ENCODE peak calls at places on chromosomes 6 and 20, in four cellular contexts. One of them, this sample, is unnamed.

GRCh38 chr20:47141350-47141921 is 215.1 kb downstream of the ZMYND8 start:
- DNase-seq in GM23338: no peak
- DNase-seq in astrocyte: no peak
- DNase-seq in HepG2: no peak
- DNase-seq in this sample: no peak

GRCh38 chr6:2556761-2557160 is 194.0 kb downstream of the MYLK4 start:
- DNase-seq in GM23338: no peak
- DNase-seq in astrocyte: no peak
- DNase-seq in HepG2: no peak
- DNase-seq in this sample: no peak

GRCh38 chr6:5425267-5425666 is 164.0 kb downstream of the FARS2 start:
- DNase-seq in GM23338: no peak
- DNase-seq in astrocyte: no peak
- DNase-seq in HepG2: no peak
- DNase-seq in this sample: no peak

GRCh38 chr6:79170915-79171314 is 63.6 kb downstream of the HMGN3 start:
- DNase-seq in GM23338: no peak
- DNase-seq in astrocyte: peak; percentile 88
- DNase-seq in HepG2: no peak
- DNase-seq in this sample: peak; percentile 76

GRCh38 chr20:63536241-63536977 is 767 bp downstream of the PTK6 start:
- DNase-seq in GM23338: no peak
- DNase-seq in astrocyte: no peak
- DNase-seq in HepG2: no peak
- DNase-seq in this sample: peak; percentile 72

GRCh38 chr6:71645299-71645698 is 241.1 kb upstream of the RIMS1 start:
- DNase-seq in GM23338: no peak
- DNase-seq in astrocyte: no peak
- DNase-seq in HepG2: no peak
- DNase-seq in this sample: no peak

GRCh38 chr6:139751179-139751578 is 376.7 kb upstream of the CITED2 start:
- DNase-seq in GM23338: no peak
- DNase-seq in astrocyte: no peak
- DNase-seq in HepG2: no peak
- DNase-seq in this sample: no peak

GRCh38 chr6:71012871-71013456 is 56.1 kb upstream of the B3GAT2 start:
- DNase-seq in GM23338: peak; percentile 82
- DNase-seq in astrocyte: peak; percentile 26
- DNase-seq in HepG2: peak; percentile 57
- DNase-seq in this sample: peak; percentile 63

GRCh38 chr6:111238464-111239119 is 151.3 kb downstream of the SLC16A10 start:
- DNase-seq in GM23338: no peak
- DNase-seq in astrocyte: peak; percentile 55
- DNase-seq in HepG2: no peak
- DNase-seq in this sample: peak; percentile 40

GRCh38 chr6:7106752-7107577 is 796 bp upstream of the RREB1 start:
- DNase-seq in GM23338: peak; percentile 53
- DNase-seq in astrocyte: no peak
- DNase-seq in HepG2: no peak
- DNase-seq in this sample: peak; percentile 21

GRCh38 chr6:91681341-91681740 is 1094.5 kb upstream of the MAP3K7 start:
- DNase-seq in GM23338: no peak
- DNase-seq in astrocyte: no peak
- DNase-seq in HepG2: no peak
- DNase-seq in this sample: no peak

GRCh38 chr6:131843768-131844167 is 35.9 kb downstream of the ENPP1 start:
- DNase-seq in GM23338: no peak
- DNase-seq in astrocyte: no peak
- DNase-seq in HepG2: no peak
- DNase-seq in this sample: no peak

GRCh38 chr20:25389858-25390537 is 637 bp downstream of the ABHD12 start:
- DNase-seq in GM23338: peak; percentile 61
- DNase-seq in astrocyte: no peak
- DNase-seq in HepG2: no peak
- DNase-seq in this sample: peak; percentile 51

GRCh38 chr6:7042654-7043545 is 64.9 kb upstream of the RREB1 start:
- DNase-seq in GM23338: no peak
- DNase-seq in astrocyte: no peak
- DNase-seq in HepG2: peak; percentile 81
- DNase-seq in this sample: no peak

GRCh38 chr6:139926711-139927110 is 552.3 kb upstream of the CITED2 start:
- DNase-seq in GM23338: no peak
- DNase-seq in astrocyte: peak; percentile 79
- DNase-seq in HepG2: no peak
- DNase-seq in this sample: no peak

GRCh38 chr6:106470316-106470715 is 109.8 kb downstream of the CRYBG1 start:
- DNase-seq in GM23338: no peak
- DNase-seq in astrocyte: no peak
- DNase-seq in HepG2: no peak
- DNase-seq in this sample: no peak

GRCh38 chr6:56746767-56747504 is 104.2 kb upstream of the DST start:
- DNase-seq in GM23338: peak; percentile 50
- DNase-seq in astrocyte: no peak
- DNase-seq in HepG2: no peak
- DNase-seq in this sample: no peak

DNA sequence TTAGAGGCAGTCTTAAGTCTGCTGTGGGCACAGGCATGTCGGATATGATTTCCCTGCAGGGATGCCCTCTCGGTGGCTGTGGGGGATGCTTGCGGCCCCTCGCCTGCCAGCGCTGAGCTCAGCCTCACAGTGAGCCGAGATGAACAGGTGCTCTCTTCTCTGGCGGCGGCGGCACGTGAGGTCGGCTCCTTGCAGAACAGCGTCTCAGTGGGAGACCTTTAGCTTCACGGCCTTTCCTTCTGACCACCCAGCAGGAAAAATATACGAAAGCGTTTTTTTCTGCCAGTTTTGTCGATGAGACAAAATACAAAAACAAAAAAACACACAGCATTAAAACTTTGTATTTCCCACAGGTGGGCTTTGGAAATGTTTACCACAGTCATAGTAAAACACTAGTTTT is 23.6 kb downstream of the FOXA2 start:
- DNase-seq in GM23338: peak; percentile 76
- DNase-seq in astrocyte: no peak
- DNase-seq in HepG2: no peak
- DNase-seq in this sample: no peak
- TF ChIP-seq EZH2 in GM23338: no peak
- TF ChIP-seq EZH2 in astrocyte: no peak
- TF ChIP-seq EZH2 in HepG2: no peak
- TF ChIP-seq EZH2 in this sample: no peak

DNA sequence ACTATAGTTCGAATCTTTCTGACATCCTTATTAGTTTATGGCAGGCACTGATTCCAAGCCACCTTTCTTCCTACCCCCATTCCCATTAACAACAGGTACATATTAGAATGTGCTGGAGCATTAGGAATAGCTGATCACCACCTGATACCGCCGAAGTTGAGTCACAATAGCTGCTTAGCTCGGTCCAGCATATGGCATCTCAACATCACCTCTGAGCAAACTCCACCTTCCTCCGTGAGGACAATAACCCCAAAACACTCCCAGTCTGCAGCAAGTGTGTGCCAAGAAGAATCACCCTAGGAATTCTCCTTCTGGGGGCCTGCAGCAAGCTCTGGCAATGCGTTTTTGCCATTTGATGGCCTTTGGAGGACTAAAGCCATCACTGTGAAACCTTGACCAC is 8.7 kb downstream of the PMEPA1 start:
- DNase-seq in GM23338: no peak
- DNase-seq in astrocyte: no peak
- DNase-seq in HepG2: no peak
- DNase-seq in this sample: no peak
- H3K4me1 ChIP-seq in GM23338: peaks cover 43% of the 10 kb centered on the region
- H3K4me1 ChIP-seq in astrocyte: peaks cover 82% of the 10 kb centered on the region
- H3K4me1 ChIP-seq in HepG2: no peaks in the 10 kb centered on the region
- H3K4me1 ChIP-seq in this sample: peaks cover 71% of the 10 kb centered on the region

GRCh38 chr6:133646021-133646682 is 242.8 kb upstream of the TCF21 start:
- DNase-seq in GM23338: no peak
- DNase-seq in astrocyte: peak; percentile 81
- DNase-seq in HepG2: no peak
- DNase-seq in this sample: peak; percentile 68
- H3K27ac ChIP-seq in GM23338: no peak overlapping the region
- H3K27ac ChIP-seq in astrocyte: peak overlapping the region; percentile 64
- H3K27ac ChIP-seq in HepG2: no peak overlapping the region
- H3K27ac ChIP-seq in this sample: no peak overlapping the region

GRCh38 chr20:1003920-1004697 is 2.0 kb upstream of the RSPO4 start:
- DNase-seq in GM23338: no peak
- DNase-seq in astrocyte: no peak
- DNase-seq in HepG2: peak; percentile 17
- DNase-seq in this sample: no peak

GRCh38 chr20:1005452-1006027 is 3.4 kb upstream of the RSPO4 start:
- DNase-seq in GM23338: peak; percentile 92
- DNase-seq in astrocyte: peak; percentile 9
- DNase-seq in HepG2: peak; percentile 59
- DNase-seq in this sample: peak; percentile 65

GRCh38 chr20:1001116-1001515 is 995 bp downstream of the RSPO4 start:
- DNase-seq in GM23338: no peak
- DNase-seq in astrocyte: no peak
- DNase-seq in HepG2: no peak
- DNase-seq in this sample: no peak

GRCh38 chr20:1001981-1002681 is at the start of gene RSPO4:
- DNase-seq in GM23338: peak; percentile 57
- DNase-seq in astrocyte: no peak
- DNase-seq in HepG2: no peak
- DNase-seq in this sample: no peak

GRCh38 chr20:1002682-1003561 is 811 bp upstream of the RSPO4 start:
- DNase-seq in GM23338: no peak
- DNase-seq in astrocyte: no peak
- DNase-seq in HepG2: no peak
- DNase-seq in this sample: no peak
- TF ChIP-seq EZH2 in GM23338: no peak
- TF ChIP-seq EZH2 in astrocyte: no peak
- TF ChIP-seq EZH2 in HepG2: no peak
- TF ChIP-seq EZH2 in this sample: no peak

GRCh38 chr20:36493801-36494114 is 47.6 kb upstream of the MYL9 start:
- DNase-seq in GM23338: no peak
- DNase-seq in astrocyte: peak; percentile 91
- DNase-seq in HepG2: no peak
- DNase-seq in this sample: no peak

GRCh38 chr20:36491901-36492617 is 49.3 kb upstream of the MYL9 start:
- DNase-seq in GM23338: no peak
- DNase-seq in astrocyte: no peak
- DNase-seq in HepG2: no peak
- DNase-seq in this sample: no peak

GRCh38 chr20:36496707-36497669 is 44.3 kb upstream of the MYL9 start:
- DNase-seq in GM23338: no peak
- DNase-seq in astrocyte: no peak
- DNase-seq in HepG2: no peak
- DNase-seq in this sample: no peak

GRCh38 chr20:36490191-36490590 is 51.1 kb upstream of the MYL9 start:
- DNase-seq in GM23338: no peak
- DNase-seq in astrocyte: no peak
- DNase-seq in HepG2: no peak
- DNase-seq in this sample: no peak

GRCh38 chr20:36493013-36493800 is 48.1 kb upstream of the MYL9 start:
- DNase-seq in GM23338: peak; percentile 75
- DNase-seq in astrocyte: no peak
- DNase-seq in HepG2: no peak
- DNase-seq in this sample: peak; percentile 12
- H3K4me1 ChIP-seq in GM23338: peaks cover 5% of the 10 kb centered on the region
- H3K4me1 ChIP-seq in astrocyte: peaks cover 62% of the 10 kb centered on the region
- H3K4me1 ChIP-seq in HepG2: peaks cover 19% of the 10 kb centered on the region
- H3K4me1 ChIP-seq in this sample: no peaks in the 10 kb centered on the region

GRCh38 chr6:151808331-151809241 is 1.1 kb downstream of the ESR1 start:
- DNase-seq in GM23338: peak; percentile 56
- DNase-seq in astrocyte: no peak
- DNase-seq in HepG2: no peak
- DNase-seq in this sample: no peak
- H3K27ac ChIP-seq in GM23338: no peak overlapping the region
- H3K27ac ChIP-seq in astrocyte: no peak overlapping the region
- H3K27ac ChIP-seq in HepG2: no peak overlapping the region
- H3K27ac ChIP-seq in this sample: no peak overlapping the region

GRCh38 chr20:38722708-38723068 is 1.6 kb upstream of the SLC32A1 start:
- DNase-seq in GM23338: peak; percentile 65
- DNase-seq in astrocyte: no peak
- DNase-seq in HepG2: no peak
- DNase-seq in this sample: no peak

GRCh38 chr20:38724603-38725457 is 544 bp downstream of the SLC32A1 start:
- DNase-seq in GM23338: peak; percentile 92
- DNase-seq in astrocyte: no peak
- DNase-seq in HepG2: no peak
- DNase-seq in this sample: no peak

GRCh38 chr20:38723982-38724602 is at the start of gene SLC32A1:
- DNase-seq in GM23338: peak; percentile 80
- DNase-seq in astrocyte: no peak
- DNase-seq in HepG2: no peak
- DNase-seq in this sample: no peak

GRCh38 chr20:38725458-38725958 is 1.2 kb downstream of the SLC32A1 start:
- DNase-seq in GM23338: no peak
- DNase-seq in astrocyte: no peak
- DNase-seq in HepG2: no peak
- DNase-seq in this sample: no peak

DNA sequence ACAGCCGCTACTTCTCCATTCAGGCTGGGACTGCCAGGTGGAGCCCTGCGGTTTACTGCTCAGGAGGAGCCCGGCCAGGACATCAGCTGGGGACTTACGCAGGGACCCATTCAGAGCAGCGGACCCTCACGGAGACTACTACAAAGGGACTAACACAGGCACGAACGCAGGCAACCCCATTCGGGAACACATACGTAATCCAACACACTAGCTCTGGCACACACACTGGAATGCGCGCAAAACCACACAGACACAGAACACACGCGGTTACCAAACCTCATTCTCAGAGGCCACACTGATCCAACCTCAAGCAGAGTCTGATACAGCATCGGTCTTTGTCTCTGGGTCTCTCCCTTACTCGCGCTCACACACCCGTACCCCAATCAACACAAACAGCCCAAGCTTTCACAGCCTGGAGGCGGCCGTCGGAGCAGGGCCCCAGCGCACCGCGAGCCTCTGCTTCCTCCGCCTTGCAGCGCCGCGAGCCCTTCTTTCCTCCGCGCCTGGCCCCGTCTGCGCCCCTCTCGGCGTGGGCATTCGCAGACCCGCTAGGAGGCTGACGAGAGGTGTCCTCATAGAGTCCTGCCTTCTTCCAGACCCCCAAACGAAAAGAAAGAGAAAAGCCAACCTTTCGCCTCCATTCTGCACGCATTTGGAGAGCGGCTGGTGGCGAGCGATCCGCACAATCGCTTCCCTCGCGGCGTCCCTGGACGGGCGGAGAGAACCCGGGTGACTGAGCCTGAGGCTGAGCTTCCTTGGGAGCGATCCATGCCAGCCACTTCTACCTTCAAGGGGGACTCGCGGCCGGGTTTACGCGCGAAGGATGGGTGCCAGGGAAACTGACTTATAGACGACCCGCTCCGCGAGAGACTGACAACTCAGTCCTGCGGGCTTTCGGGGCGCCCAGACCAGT is 961 bp upstream of the SLC32A1 start:
- DNase-seq in GM23338: peak; percentile 61
- DNase-seq in astrocyte: peak; percentile 30
- DNase-seq in HepG2: no peak
- DNase-seq in this sample: no peak
- TF ChIP-seq EZH2 in GM23338: peak; percentile 98
- TF ChIP-seq EZH2 in astrocyte: no peak
- TF ChIP-seq EZH2 in HepG2: peak; percentile 28
- TF ChIP-seq EZH2 in this sample: no peak

This sample was measured in PC-3.